ENCODE peak calls at places on chromosome 5, in five cellular contexts. M is NB4; Q is stimulated activated CD4-positive, alpha-beta T cell treated with anti-CD3 and anti-CD28 coated beads, Interleukin-1b, Interleukin-23, amount 100 ng/mL, for 4 hours; G is smooth muscle cell of the brain vasculature; K is sciatic nerve. H is an unnamed sample.
A peak's percentile ranks its signal among the peaks of the same experiment; 100 is the strongest.

GRCh38 chr5:154162475-154163217 is 27.9 kb upstream of the GALNT10 start:
- DNase-seq in M (no peak), Q (no peak), G (no peak), K (no peak), H (no peak)

GRCh38 chr5:76582252-76583162 is 40.7 kb downstream of the F2RL2 start:
- DNase-seq in M (peak; percentile 72), Q (no peak), G (no peak), K (no peak), H (no peak)

GRCh38 chr5:59622848-59623247 is 270.7 kb downstream of the PDE4D start:
- DNase-seq in M (no peak), Q (no peak), G (no peak), K (no peak), H (no peak)

GRCh38 chr5:128825826-128826225 is 139.5 kb upstream of the SLC27A6 start:
- DNase-seq in M (no peak), Q (no peak), G (no peak), K (no peak), H (peak; percentile 24)

GRCh38 chr5:125679522-125679921 is 743.7 kb upstream of the GRAMD2B start:
- DNase-seq in M (no peak), Q (no peak), G (no peak), K (no peak), H (no peak)

GRCh38 chr5:143008809-143009521 is 238.8 kb downstream of the ARHGAP26 start:
- DNase-seq in M (peak; percentile 46), Q (peak; percentile 22), G (no peak), K (no peak), H (no peak)

GRCh38 chr5:177446184-177447065 is at the start of gene PRR7:
- DNase-seq in M (peak; percentile 80), Q (peak; percentile 72), G (no peak), K (no peak), H (no peak)

GRCh38 chr5:3660630-3661029 is 65.0 kb downstream of the IRX1 start:
- DNase-seq in M (no peak), Q (no peak), G (no peak), K (no peak), H (no peak)

GRCh38 chr5:102762095-102762534 is 7.0 kb downstream of the PAM start:
- DNase-seq in M (no peak), Q (no peak), G (no peak), K (no peak), H (no peak)

GRCh38 chr5:78691073-78691960 is 42.7 kb upstream of the LHFPL2 start:
- DNase-seq in M (no peak), Q (no peak), G (peak; percentile 62), K (no peak), H (no peak)

GRCh38 chr5:66982514-66982913 is 214.1 kb downstream of the CD180 start:
- DNase-seq in M (no peak), Q (no peak), G (no peak), K (no peak), H (no peak)

GRCh38 chr5:157085930-157086329 is 22.9 kb downstream of the HAVCR2 start:
- DNase-seq in M (no peak), Q (no peak), G (no peak), K (no peak), H (no peak)

GRCh38 chr5:176152191-176152932 is 85.9 kb upstream of the SIMC1 start:
- DNase-seq in M (no peak), Q (no peak), G (no peak), K (no peak), H (no peak)

GRCh38 chr5:80054682-80055081 is 19.5 kb downstream of the THBS4 start:
- DNase-seq in M (no peak), Q (no peak), G (no peak), K (no peak), H (no peak)

GRCh38 chr5:138905541-138905940 is 30.4 kb upstream of the LRRTM2 start:
- DNase-seq in M (no peak), Q (no peak), G (peak; percentile 43), K (no peak), H (no peak)

GRCh38 chr5:124649548-124650501 is 96.6 kb downstream of the ZNF608 start:
- DNase-seq in M (peak; percentile 94), Q (peak; percentile 28), G (no peak), K (peak; percentile 82), H (peak; percentile 94)

GRCh38 chr5:145245354-145245753 is 589.8 kb downstream of the PRELID2 start:
- DNase-seq in M (no peak), Q (no peak), G (no peak), K (no peak), H (peak; percentile 15)

GRCh38 chr5:44887722-44888121 is 79.0 kb downstream of the MRPS30 start:
- DNase-seq in M (no peak), Q (no peak), G (no peak), K (no peak), H (no peak)

GRCh38 chr5:130138406-130139060 is 234.3 kb downstream of the CHSY3 start:
- DNase-seq in M (no peak), Q (no peak), G (no peak), K (no peak), H (no peak)

H was measured in pulmonary artery endothelial cell.